ENCODE peak calls at places on chromosomes 4 and X, in five cellular contexts. K is PC-3, E is cardiac fibroblast, N is uterus, R is Caco-2. P is an unnamed sample.

GRCh38 chr4:80367737-80368136 is 32.2 kb downstream of the CFAP299 start:
- DNase-seq in K (peak), E (no peak), R (no peak), N (no peak), P (peak)

GRCh38 chr4:42637861-42638260 is 19.0 kb downstream of the ATP8A1 start:
- DNase-seq in N (no peak), E (no peak), K (no peak), R (no peak), P (no peak)

GRCh38 chrX:136030357-136031225 is 45.4 kb downstream of the SLC9A6 start:
- DNase-seq in N (peak), E (peak), R (no peak), K (no peak), P (no peak)

GRCh38 chr4:901192-901910 is 30.8 kb downstream of the GAK start:
- DNase-seq in K (no peak), E (no peak), N (no peak), R (no peak), P (no peak)

GRCh38 chrX:85221361-85221760 is 22.2 kb downstream of the SATL1 start:
- DNase-seq in E (no peak), K (no peak), R (no peak), N (no peak), P (no peak)

GRCh38 chr4:156322592-156322991 is 368.9 kb upstream of the CTSO start:
- DNase-seq in E (peak), K (peak), N (no peak), R (no peak), P (peak)

GRCh38 chr4:3765271-3766206 is 646 bp upstream of the ADRA2C start:
- DNase-seq in K (peak), E (peak), R (no peak), N (peak), P (peak)

GRCh38 chr4:7967063-7967440 is 27.4 kb upstream of the AFAP1 start:
- DNase-seq in E (no peak), R (no peak), K (no peak), N (no peak), P (no peak)

GRCh38 chr4:52594961-52595360 is 64.1 kb downstream of the USP46 start:
- DNase-seq in E (no peak), N (no peak), K (no peak), R (no peak), P (no peak)

GRCh38 chrX:110965409-110965808 is 130.6 kb upstream of the PAK3 start:
- DNase-seq in E (no peak), N (no peak), K (no peak), R (no peak), P (peak)

GRCh38 chrX:15497865-15498264 is 2.7 kb upstream of the BMX start:
- DNase-seq in N (peak), K (peak), R (peak), E (peak), P (peak)

DNA sequence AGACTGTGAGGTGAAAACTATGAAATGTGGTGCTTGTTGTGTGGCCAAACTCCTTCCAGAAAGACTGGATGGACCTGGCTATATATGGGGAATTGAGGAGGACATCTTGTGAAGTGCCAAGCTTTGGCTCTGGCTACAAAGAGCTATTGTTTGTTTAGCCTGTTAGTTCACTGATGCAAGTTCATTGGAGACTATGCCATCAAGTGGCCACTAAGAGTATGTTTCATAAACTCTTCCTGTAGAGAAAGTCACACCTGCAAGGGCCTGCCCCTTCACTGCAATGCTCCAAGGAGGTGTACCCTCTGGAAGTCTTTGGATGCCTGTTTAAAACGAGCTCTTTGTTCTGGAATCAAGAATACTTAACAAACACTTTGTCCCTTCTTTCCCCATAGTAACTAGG is 382.0 kb downstream of the GABRG1 start:
- DNase-seq in E (no peak), R (no peak), N (no peak), K (no peak), P (no peak)
- TF ChIP-seq CTCF in E (no peak), R (peak), N (no peak), K (no peak), P (no peak)

GRCh38 chr4:183397741-183398297 is 46.6 kb upstream of the CDKN2AIP start:
- DNase-seq in E (no peak), N (no peak), R (no peak), K (no peak), P (no peak)
- H3K4me3 ChIP-seq in E (peak), N (peak), R (no peak), K (peak), P (peak)

DNA sequence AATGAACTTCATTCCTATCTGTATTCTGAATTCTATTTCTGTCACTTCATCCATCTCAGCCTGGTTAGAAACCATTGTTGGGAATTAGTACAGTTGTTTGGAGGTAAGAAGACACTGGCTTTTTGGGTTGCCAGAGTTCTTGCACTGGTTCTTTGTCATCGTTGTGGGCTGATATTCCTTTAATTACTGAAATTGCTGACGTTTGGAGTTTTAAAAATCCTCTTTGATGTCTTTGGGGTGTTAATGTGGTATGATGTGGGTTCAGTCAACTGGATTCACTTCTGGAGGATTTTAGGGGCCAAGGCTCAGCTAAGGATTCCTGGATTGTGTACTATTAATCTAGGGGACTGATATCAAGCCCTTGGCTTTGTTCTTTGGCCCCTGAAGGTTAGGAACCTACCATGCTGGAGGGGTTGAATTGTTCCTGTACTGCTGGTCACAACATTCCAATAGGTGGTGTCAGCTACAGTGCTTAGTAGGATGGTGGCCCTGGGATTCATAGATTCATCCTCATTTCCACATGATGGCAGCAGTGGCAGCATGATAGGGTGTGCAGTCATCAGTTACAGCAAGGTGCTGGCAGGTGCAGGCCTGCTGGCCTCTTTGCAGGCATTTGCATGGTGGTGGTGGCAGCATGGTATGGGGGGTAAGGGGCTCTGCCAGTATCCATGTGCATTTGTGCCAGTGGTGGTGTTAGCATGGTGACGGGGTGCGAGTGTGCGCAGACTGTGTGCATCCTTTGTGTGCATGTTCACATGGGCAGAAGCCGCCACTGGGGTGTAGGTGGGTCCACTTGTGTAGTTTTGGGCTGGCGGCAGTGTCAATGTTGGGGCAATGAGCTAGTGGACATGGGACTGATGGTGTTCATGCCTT is 301.3 kb downstream of the TEX13C start:
- DNase-seq in R (no peak), E (no peak), N (no peak), K (no peak), P (no peak)
- TF ChIP-seq CTCF in R (no peak), E (no peak), N (no peak), K (no peak), P (no peak)

GRCh38 chrX:68827848-68828562 is 816 bp upstream of the EFNB1 start:
- DNase-seq in E (peak), N (peak), K (peak), R (peak), P (peak)
- H3K4me3 ChIP-seq in E (peak), N (peak), K (peak), R (peak), P (peak)

DNA sequence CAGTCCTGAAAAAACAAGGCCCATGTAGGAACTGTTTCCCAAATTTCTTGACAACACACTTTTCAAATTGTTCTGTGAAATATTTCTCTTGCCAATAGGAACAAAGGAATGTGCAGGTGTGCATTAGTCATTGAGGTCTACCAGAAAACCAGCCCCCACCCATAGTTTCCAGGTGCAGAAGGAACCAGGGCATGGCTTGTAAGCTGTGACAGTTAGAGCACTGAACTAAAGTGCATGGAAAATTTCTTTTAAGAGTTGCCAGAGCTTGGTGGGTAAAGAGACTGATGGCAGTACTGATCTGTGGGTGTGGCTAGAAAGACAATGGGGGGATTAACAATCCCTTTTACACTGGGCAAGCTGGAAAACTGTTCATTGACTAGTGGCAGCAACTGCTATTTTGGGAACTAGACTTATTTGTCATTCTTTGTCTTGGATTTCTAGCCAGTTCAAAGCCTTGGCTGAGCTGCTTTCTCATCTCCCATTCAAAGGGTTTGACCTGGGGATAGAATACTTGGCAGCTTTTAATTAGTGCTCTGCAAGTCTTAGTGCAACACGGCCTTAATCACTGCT is 326.8 kb downstream of the PCDH19 start:
- DNase-seq in R (no peak), N (no peak), E (no peak), K (no peak), P (peak)
- TF ChIP-seq CTCF in R (no peak), N (no peak), E (no peak), K (no peak), P (no peak)

P was measured in epithelial cell of esophagus.